ENCODE peak calls at places on chromosomes 2 and 18, in nine cellular contexts. One of them, this sample, is unnamed.

GRCh38 chr18:45760443-45761036 is 36.6 kb downstream of the SLC14A1 start:
- DNase-seq in HCT116: no peak
- DNase-seq in GM12878: no peak
- DNase-seq in A549: no peak
- DNase-seq in K562: peak
- DNase-seq in SK-N-SH: no peak
- DNase-seq in HL-60: no peak
- DNase-seq in HepG2: no peak
- DNase-seq in GM23338: peak
- DNase-seq in this sample: no peak

GRCh38 chr2:72138921-72139381 is 8.7 kb downstream of the CYP26B1 start:
- DNase-seq in HL-60: no peak
- DNase-seq in GM12878: no peak
- DNase-seq in K562: no peak
- DNase-seq in HepG2: no peak
- DNase-seq in SK-N-SH: peak
- DNase-seq in A549: no peak
- DNase-seq in HCT116: no peak
- DNase-seq in GM23338: no peak
- DNase-seq in this sample: no peak

GRCh38 chr2:31365834-31366505 is 48.6 kb downstream of the XDH start:
- DNase-seq in GM23338: no peak
- DNase-seq in GM12878: no peak
- DNase-seq in K562: no peak
- DNase-seq in HL-60: no peak
- DNase-seq in HepG2: no peak
- DNase-seq in HCT116: no peak
- DNase-seq in A549: no peak
- DNase-seq in SK-N-SH: no peak
- DNase-seq in this sample: no peak

GRCh38 chr18:58026395-58026794 is 17.6 kb upstream of the NEDD4L start:
- DNase-seq in HL-60: no peak
- DNase-seq in GM12878: no peak
- DNase-seq in HepG2: no peak
- DNase-seq in K562: no peak
- DNase-seq in SK-N-SH: no peak
- DNase-seq in GM23338: peak
- DNase-seq in HCT116: no peak
- DNase-seq in A549: no peak
- DNase-seq in this sample: no peak

GRCh38 chr2:63676135-63676534 is 87.4 kb downstream of the MDH1 start:
- DNase-seq in HCT116: no peak
- DNase-seq in GM23338: no peak
- DNase-seq in HL-60: no peak
- DNase-seq in SK-N-SH: no peak
- DNase-seq in GM12878: peak
- DNase-seq in A549: no peak
- DNase-seq in HepG2: no peak
- DNase-seq in K562: no peak
- DNase-seq in this sample: no peak

GRCh38 chr2:175017618-175018414 is 12.6 kb upstream of the CHN1 start:
- DNase-seq in GM23338: no peak
- DNase-seq in HL-60: no peak
- DNase-seq in GM12878: no peak
- DNase-seq in HCT116: no peak
- DNase-seq in K562: no peak
- DNase-seq in SK-N-SH: no peak
- DNase-seq in HepG2: no peak
- DNase-seq in A549: no peak
- DNase-seq in this sample: no peak

GRCh38 chr2:128686498-128686861 is 367.8 kb upstream of the HS6ST1 start:
- DNase-seq in HepG2: no peak
- DNase-seq in HL-60: peak
- DNase-seq in GM12878: no peak
- DNase-seq in HCT116: no peak
- DNase-seq in K562: no peak
- DNase-seq in SK-N-SH: no peak
- DNase-seq in GM23338: no peak
- DNase-seq in A549: no peak
- DNase-seq in this sample: no peak

GRCh38 chr2:126785862-126786261 is 112.8 kb upstream of the TEX51 start:
- DNase-seq in HCT116: no peak
- DNase-seq in GM23338: no peak
- DNase-seq in A549: no peak
- DNase-seq in SK-N-SH: no peak
- DNase-seq in HepG2: no peak
- DNase-seq in HL-60: no peak
- DNase-seq in K562: no peak
- DNase-seq in GM12878: no peak
- DNase-seq in this sample: no peak

GRCh38 chr2:206764673-206765241 is 371 bp downstream of the MDH1B start:
- DNase-seq in HCT116: no peak
- DNase-seq in GM12878: no peak
- DNase-seq in HL-60: no peak
- DNase-seq in GM23338: peak
- DNase-seq in K562: no peak
- DNase-seq in SK-N-SH: no peak
- DNase-seq in HepG2: no peak
- DNase-seq in A549: peak
- DNase-seq in this sample: no peak

GRCh38 chr2:133959066-133959465 is 294.8 kb upstream of the MGAT5 start:
- DNase-seq in HL-60: no peak
- DNase-seq in GM23338: no peak
- DNase-seq in GM12878: no peak
- DNase-seq in HepG2: no peak
- DNase-seq in HCT116: no peak
- DNase-seq in K562: no peak
- DNase-seq in SK-N-SH: no peak
- DNase-seq in A549: no peak
- DNase-seq in this sample: no peak

GRCh38 chr2:44528595-44528994 is 166.8 kb downstream of the CAMKMT start:
- DNase-seq in HepG2: no peak
- DNase-seq in GM23338: no peak
- DNase-seq in A549: no peak
- DNase-seq in SK-N-SH: no peak
- DNase-seq in K562: no peak
- DNase-seq in GM12878: no peak
- DNase-seq in HL-60: no peak
- DNase-seq in HCT116: no peak
- DNase-seq in this sample: no peak

GRCh38 chr2:128628996-128629395 is 310.3 kb upstream of the HS6ST1 start:
- DNase-seq in HCT116: no peak
- DNase-seq in GM12878: no peak
- DNase-seq in A549: no peak
- DNase-seq in SK-N-SH: no peak
- DNase-seq in HepG2: no peak
- DNase-seq in HL-60: no peak
- DNase-seq in GM23338: no peak
- DNase-seq in K562: no peak
- DNase-seq in this sample: no peak

GRCh38 chr2:25170888-25171287 is 2.5 kb upstream of the POMC start:
- DNase-seq in SK-N-SH: peak
- DNase-seq in GM23338: no peak
- DNase-seq in HL-60: no peak
- DNase-seq in HepG2: no peak
- DNase-seq in K562: no peak
- DNase-seq in GM12878: no peak
- DNase-seq in HCT116: no peak
- DNase-seq in A549: no peak
- DNase-seq in this sample: no peak

GRCh38 chr2:22027345-22028005 is 903.7 kb downstream of the TDRD15 start:
- DNase-seq in HepG2: no peak
- DNase-seq in K562: no peak
- DNase-seq in GM23338: no peak
- DNase-seq in HL-60: no peak
- DNase-seq in HCT116: no peak
- DNase-seq in SK-N-SH: no peak
- DNase-seq in A549: no peak
- DNase-seq in GM12878: no peak
- DNase-seq in this sample: no peak

GRCh38 chr2:529425-529824 is 147.8 kb downstream of the TMEM18 start:
- DNase-seq in HL-60: peak
- DNase-seq in A549: no peak
- DNase-seq in SK-N-SH: peak
- DNase-seq in HepG2: peak
- DNase-seq in HCT116: peak
- DNase-seq in GM23338: peak
- DNase-seq in K562: peak
- DNase-seq in GM12878: no peak
- DNase-seq in this sample: peak

GRCh38 chr2:233404227-233404626 is 49.9 kb downstream of the DGKD start:
- DNase-seq in HL-60: peak
- DNase-seq in K562: peak
- DNase-seq in GM23338: peak
- DNase-seq in SK-N-SH: no peak
- DNase-seq in GM12878: no peak
- DNase-seq in HepG2: peak
- DNase-seq in A549: peak
- DNase-seq in HCT116: peak
- DNase-seq in this sample: no peak

GRCh38 chr2:138752231-138752956 is 27.8 kb downstream of the NXPH2 start:
- DNase-seq in GM12878: no peak
- DNase-seq in SK-N-SH: no peak
- DNase-seq in GM23338: no peak
- DNase-seq in HCT116: peak
- DNase-seq in K562: no peak
- DNase-seq in A549: no peak
- DNase-seq in HepG2: no peak
- DNase-seq in HL-60: no peak
- DNase-seq in this sample: peak

GRCh38 chr2:240238201-240238600 is 97.7 kb upstream of the OTOS start:
- DNase-seq in HL-60: no peak
- DNase-seq in GM23338: no peak
- DNase-seq in GM12878: no peak
- DNase-seq in SK-N-SH: no peak
- DNase-seq in HepG2: no peak
- DNase-seq in HCT116: no peak
- DNase-seq in K562: no peak
- DNase-seq in A549: no peak
- DNase-seq in this sample: no peak

GRCh38 chr2:240236217-240237111 is 96.0 kb upstream of the OTOS start:
- DNase-seq in HepG2: no peak
- DNase-seq in A549: no peak
- DNase-seq in GM12878: no peak
- DNase-seq in GM23338: no peak
- DNase-seq in SK-N-SH: peak
- DNase-seq in HCT116: no peak
- DNase-seq in K562: no peak
- DNase-seq in HL-60: no peak
- DNase-seq in this sample: no peak

GRCh38 chr2:240239325-240239724 is 98.9 kb upstream of the OTOS start:
- DNase-seq in HepG2: no peak
- DNase-seq in HCT116: no peak
- DNase-seq in K562: no peak
- DNase-seq in HL-60: no peak
- DNase-seq in GM12878: no peak
- DNase-seq in GM23338: no peak
- DNase-seq in SK-N-SH: no peak
- DNase-seq in A549: no peak
- DNase-seq in this sample: no peak

GRCh38 chr2:240238786-240239185 is 98.3 kb upstream of the OTOS start:
- DNase-seq in HL-60: no peak
- DNase-seq in HepG2: no peak
- DNase-seq in GM12878: no peak
- DNase-seq in K562: no peak
- DNase-seq in SK-N-SH: no peak
- DNase-seq in GM23338: no peak
- DNase-seq in HCT116: no peak
- DNase-seq in A549: no peak
- DNase-seq in this sample: no peak

DNA sequence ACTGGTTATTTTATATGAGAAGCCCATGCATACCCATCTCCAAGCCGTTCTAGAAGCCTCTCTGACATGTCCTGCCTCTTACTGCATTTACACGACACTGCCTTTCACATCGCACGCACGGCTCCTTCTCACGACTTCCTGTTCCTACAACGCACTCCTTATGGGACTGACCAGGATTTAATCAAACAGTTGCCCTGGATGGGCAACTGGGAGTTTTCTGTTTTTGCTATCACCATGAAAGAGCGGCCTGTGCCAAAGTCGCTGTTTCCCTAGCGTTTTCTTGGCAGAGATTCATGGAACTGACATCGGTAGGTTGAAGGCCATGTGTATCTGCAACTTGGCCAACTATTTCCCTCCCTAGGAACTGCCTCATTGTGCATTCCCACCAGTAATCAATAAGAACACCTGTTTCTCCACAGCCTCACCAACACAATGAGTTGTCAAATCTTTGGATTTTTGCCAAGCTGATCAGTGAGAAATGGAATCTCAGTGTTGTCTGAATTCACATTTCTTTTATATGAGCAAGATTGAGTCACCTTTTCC is 97.2 kb upstream of the OTOS start:
- DNase-seq in SK-N-SH: no peak
- DNase-seq in GM23338: no peak
- DNase-seq in A549: no peak
- DNase-seq in HL-60: no peak
- DNase-seq in GM12878: no peak
- DNase-seq in HCT116: no peak
- DNase-seq in K562: no peak
- DNase-seq in HepG2: no peak
- DNase-seq in this sample: no peak
- H3K27ac ChIP-seq in SK-N-SH: no peak
- H3K27ac ChIP-seq in GM23338: no peak
- H3K27ac ChIP-seq in A549: no peak
- H3K27ac ChIP-seq in HL-60: no peak
- H3K27ac ChIP-seq in GM12878: no peak
- H3K27ac ChIP-seq in HCT116: no peak
- H3K27ac ChIP-seq in K562: no peak
- H3K27ac ChIP-seq in HepG2: no peak
- H3K27ac ChIP-seq in this sample: no peak

GRCh38 chr2:86251840-86252266 is 52.6 kb downstream of the MRPL35 start:
- DNase-seq in K562: no peak
- DNase-seq in HCT116: no peak
- DNase-seq in SK-N-SH: no peak
- DNase-seq in HepG2: peak
- DNase-seq in GM23338: no peak
- DNase-seq in GM12878: no peak
- DNase-seq in HL-60: no peak
- DNase-seq in A549: no peak
- DNase-seq in this sample: no peak
- TF ChIP-seq REST in K562: no peak
- TF ChIP-seq REST in HCT116: no peak
- TF ChIP-seq REST in SK-N-SH: no peak
- TF ChIP-seq REST in HepG2: no peak
- TF ChIP-seq REST in GM23338: no peak
- TF ChIP-seq REST in GM12878: no peak
- TF ChIP-seq REST in HL-60: no peak
- TF ChIP-seq REST in A549: no peak
- TF ChIP-seq REST in this sample: no peak

GRCh38 chr2:101848790-101849410 is 142.9 kb upstream of the IL1R2 start:
- DNase-seq in HCT116: no peak
- DNase-seq in GM12878: no peak
- DNase-seq in A549: no peak
- DNase-seq in HL-60: no peak
- DNase-seq in GM23338: no peak
- DNase-seq in HepG2: no peak
- DNase-seq in SK-N-SH: no peak
- DNase-seq in K562: no peak
- DNase-seq in this sample: no peak
- H3K27ac ChIP-seq in HCT116: no peak
- H3K27ac ChIP-seq in GM12878: no peak
- H3K27ac ChIP-seq in A549: peak
- H3K27ac ChIP-seq in HL-60: no peak
- H3K27ac ChIP-seq in GM23338: no peak
- H3K27ac ChIP-seq in HepG2: no peak
- H3K27ac ChIP-seq in SK-N-SH: no peak
- H3K27ac ChIP-seq in K562: no peak
- H3K27ac ChIP-seq in this sample: no peak

GRCh38 chr18:24112874-24113615 is 25.8 kb upstream of the CABYR start:
- DNase-seq in SK-N-SH: no peak
- DNase-seq in HepG2: peak
- DNase-seq in HCT116: peak
- DNase-seq in GM23338: no peak
- DNase-seq in K562: no peak
- DNase-seq in HL-60: no peak
- DNase-seq in GM12878: no peak
- DNase-seq in A549: peak
- DNase-seq in this sample: no peak
- TF ChIP-seq REST in SK-N-SH: no peak
- TF ChIP-seq REST in HepG2: no peak
- TF ChIP-seq REST in HCT116: no peak
- TF ChIP-seq REST in GM23338: no peak
- TF ChIP-seq REST in K562: no peak
- TF ChIP-seq REST in HL-60: no peak
- TF ChIP-seq REST in GM12878: no peak
- TF ChIP-seq REST in A549: no peak
- TF ChIP-seq REST in this sample: no peak